ENCODE peak calls at places on chromosomes 12 and 14, in seven cellular contexts. Y is DND-41, M is transverse colon, G is A549, Q is thoracic aorta, H is IMR-90, R is kidney. J is an unnamed sample.

GRCh38 chr12:7915911-7916403 is 20.0 kb downstream of the SLC2A3 start:
- DNase-seq in Y (no peak), M (no peak), G (no peak), Q (no peak), H (no peak), R (no peak), J (no peak)

GRCh38 chr14:25231006-25231405 is 181.1 kb upstream of the STXBP6 start:
- DNase-seq in Y (no peak), M (no peak), G (no peak), Q (no peak), H (no peak), R (no peak), J (no peak)

GRCh38 chr12:52020539-52021336 is 14.0 kb downstream of the TAMALIN start:
- DNase-seq in Y (peak; percentile 79), M (peak; percentile 61), G (peak; percentile 75), Q (no peak), H (peak; percentile 47), R (peak; percentile 84), J (peak; percentile 56)

GRCh38 chr14:105388976-105389375 is 9.4 kb upstream of the TEX22 start:
- DNase-seq in Y (no peak), M (no peak), G (no peak), Q (no peak), H (no peak), R (peak; percentile 64), J (no peak)

GRCh38 chr12:10211101-10211974 is 1.3 kb upstream of the GABARAPL1 start:
- DNase-seq in Y (no peak), M (no peak), G (no peak), Q (no peak), H (no peak), R (no peak), J (no peak)

GRCh38 chr12:62910549-62911169 is 24.3 kb downstream of the PPM1H start:
- DNase-seq in Y (no peak), M (no peak), G (no peak), Q (no peak), H (no peak), R (no peak), J (no peak)

GRCh38 chr14:65211341-65211987 is 109.1 kb upstream of the MAX start:
- DNase-seq in Y (no peak), M (no peak), G (no peak), Q (no peak), H (peak; percentile 85), R (no peak), J (no peak)

GRCh38 chr14:90577661-90578282 is 180.9 kb downstream of the CALM1 start:
- DNase-seq in Y (no peak), M (no peak), G (no peak), Q (no peak), H (no peak), R (no peak), J (no peak)

GRCh38 chr12:6786416-6787094 is 2.8 kb upstream of the CD4 start:
- DNase-seq in Y (no peak), M (no peak), G (no peak), Q (no peak), H (no peak), R (no peak), J (peak; percentile 75)

GRCh38 chr12:121792607-121793500 is 634 bp downstream of the RHOF start:
- DNase-seq in Y (no peak), M (peak; percentile 61), G (no peak), Q (no peak), H (no peak), R (peak; percentile 88), J (peak; percentile 67)

GRCh38 chr14:28766505-28767238 is at the start of gene FOXG1:
- DNase-seq in Y (no peak), M (no peak), G (no peak), Q (no peak), H (no peak), R (no peak), J (no peak)

GRCh38 chr12:26283617-26284016 is 88.2 kb downstream of the SSPN start:
- DNase-seq in Y (no peak), M (no peak), G (no peak), Q (no peak), H (no peak), R (no peak), J (no peak)

GRCh38 chr12:52903855-52904508 is 894 bp downstream of the KRT8 start:
- DNase-seq in Y (no peak), M (no peak), G (peak; percentile 56), Q (no peak), H (no peak), R (peak; percentile 86), J (no peak)

GRCh38 chr12:115337693-115338543 is 653.9 kb upstream of the TBX3 start:
- DNase-seq in Y (no peak), M (peak; percentile 17), G (peak; percentile 84), Q (peak; percentile 18), H (peak; percentile 98), R (no peak), J (no peak)

GRCh38 chr14:59583755-59584154 is 7.1 kb upstream of the CCDC175 start:
- DNase-seq in Y (no peak), M (no peak), G (no peak), Q (no peak), H (peak; percentile 47), R (no peak), J (no peak)

GRCh38 chr12:94266390-94266789 is 118.0 kb downstream of the PLXNC1 start:
- DNase-seq in Y (no peak), M (no peak), G (no peak), Q (no peak), H (no peak), R (no peak), J (no peak)

GRCh38 chr12:123995023-123995422 is 22.0 kb downstream of the ZNF664 start:
- DNase-seq in Y (no peak), M (no peak), G (no peak), Q (no peak), H (peak; percentile 81), R (no peak), J (no peak)

GRCh38 chr14:74548881-74549280 is 55.3 kb downstream of the ISCA2 start:
- DNase-seq in Y (no peak), M (no peak), G (no peak), Q (peak; percentile 85), H (peak; percentile 38), R (no peak), J (no peak)

GRCh38 chr12:118124333-118124874 is 11.5 kb upstream of the PEBP1 start:
- DNase-seq in Y (no peak), M (no peak), G (no peak), Q (no peak), H (no peak), R (peak; percentile 22), J (no peak)

GRCh38 chr12:118125743-118126118 is 10.2 kb upstream of the PEBP1 start:
- DNase-seq in Y (no peak), M (no peak), G (no peak), Q (no peak), H (no peak), R (no peak), J (no peak)

GRCh38 chr12:118120579-118121363 is 15.2 kb upstream of the PEBP1 start:
- DNase-seq in Y (peak; percentile 69), M (peak; percentile 85), G (peak; percentile 94), Q (no peak), H (peak; percentile 61), R (peak; percentile 89), J (peak; percentile 52)

GRCh38 chr12:118119449-118119879 is 15.7 kb upstream of the VSIG10 start:
- DNase-seq in Y (no peak), M (no peak), G (no peak), Q (no peak), H (no peak), R (no peak), J (no peak)

GRCh38 chr12:118122264-118122663 is 13.7 kb upstream of the PEBP1 start:
- DNase-seq in Y (no peak), M (no peak), G (no peak), Q (no peak), H (no peak), R (peak; percentile 39), J (no peak)
- H3K4me1 ChIP-seq in Y (peaks cover 9% of the 10 kb centered on the region), M (peaks cover 4% of the 10 kb centered on the region), G (peaks cover 13% of the 10 kb centered on the region), Q (no peaks in the 10 kb centered on the region), H (peaks cover 2% of the 10 kb centered on the region), R (peaks cover 4% of the 10 kb centered on the region), J (peaks cover 10% of the 10 kb centered on the region)

GRCh38 chr12:75751769-75752471 is 240.5 kb upstream of the KRR1 start:
- DNase-seq in Y (no peak), M (no peak), G (peak; percentile 23), Q (no peak), H (peak; percentile 25), R (no peak), J (no peak)
- H3K4me1 ChIP-seq in Y (peaks cover 14% of the 10 kb centered on the region), M (no peaks in the 10 kb centered on the region), G (peaks cover 54% of the 10 kb centered on the region), Q (peaks cover 13% of the 10 kb centered on the region), H (peaks cover 12% of the 10 kb centered on the region), R (no peaks in the 10 kb centered on the region), J (no peaks in the 10 kb centered on the region)

GRCh38 chr12:108302471-108303311 is 36.4 kb downstream of the CMKLR1 start:
- DNase-seq in Y (no peak), M (peak; percentile 43), G (no peak), Q (peak; percentile 54), H (no peak), R (peak; percentile 90), J (no peak)
- H3K4me1 ChIP-seq in Y (no peaks in the 10 kb centered on the region), M (peaks cover 26% of the 10 kb centered on the region), G (peaks cover 13% of the 10 kb centered on the region), Q (peaks cover 66% of the 10 kb centered on the region), H (no peaks in the 10 kb centered on the region), R (peaks cover 18% of the 10 kb centered on the region), J (peaks cover 68% of the 10 kb centered on the region)

GRCh38 chr12:76332606-76333005 is 15.6 kb downstream of the BBS10 start:
- DNase-seq in Y (no peak), M (no peak), G (no peak), Q (no peak), H (no peak), R (no peak), J (no peak)

GRCh38 chr12:76329606-76330005 is 18.6 kb downstream of the BBS10 start:
- DNase-seq in Y (no peak), M (no peak), G (no peak), Q (no peak), H (no peak), R (no peak), J (no peak)

DNA sequence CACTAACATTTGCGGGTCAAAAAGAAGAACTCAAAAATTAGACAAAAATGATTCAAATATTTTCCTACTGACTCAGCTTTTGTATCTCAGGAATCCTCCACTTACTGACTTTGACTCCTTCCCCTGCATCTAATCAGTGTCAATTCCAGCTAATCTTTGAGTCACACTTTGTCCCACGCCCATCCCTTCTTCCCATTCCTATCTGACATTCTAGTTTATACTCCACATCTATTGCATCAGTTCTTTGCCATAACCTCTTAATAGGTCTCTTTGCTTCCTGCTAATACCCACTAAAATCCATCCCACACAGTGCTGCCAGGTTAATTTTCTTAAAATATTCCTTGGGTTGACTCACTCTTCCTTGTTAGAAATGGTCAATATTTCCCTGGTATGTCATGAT is 19.1 kb downstream of the BBS10 start:
- DNase-seq in Y (no peak), M (no peak), G (peak; percentile 28), Q (no peak), H (peak; percentile 86), R (no peak), J (no peak)
- H3K4me1 ChIP-seq in Y (no peaks in the 10 kb centered on the region), M (no peaks in the 10 kb centered on the region), G (peaks cover 6% of the 10 kb centered on the region), Q (no peaks in the 10 kb centered on the region), H (no peaks in the 10 kb centered on the region), R (no peaks in the 10 kb centered on the region), J (no peaks in the 10 kb centered on the region)

GRCh38 chr14:53146739-53147138 is 6.4 kb downstream of the DDHD1 start:
- DNase-seq in Y (no peak), M (no peak), G (no peak), Q (no peak), H (no peak), R (no peak), J (no peak)
- H3K4me1 ChIP-seq in Y (peaks cover 46% of the 10 kb centered on the region), M (peaks cover 9% of the 10 kb centered on the region), G (peaks cover 8% of the 10 kb centered on the region), Q (peaks cover 20% of the 10 kb centered on the region), H (peaks cover 3% of the 10 kb centered on the region), R (no peaks in the 10 kb centered on the region), J (peaks cover 47% of the 10 kb centered on the region)

GRCh38 chr14:61344437-61345143 is 23.2 kb downstream of the PRKCH start:
- DNase-seq in Y (no peak), M (no peak), G (no peak), Q (no peak), H (no peak), R (no peak), J (no peak)
- H3K4me1 ChIP-seq in Y (peaks cover 66% of the 10 kb centered on the region), M (no peaks in the 10 kb centered on the region), G (peaks cover 6% of the 10 kb centered on the region), Q (no peaks in the 10 kb centered on the region), H (no peaks in the 10 kb centered on the region), R (no peaks in the 10 kb centered on the region), J (peaks cover 99% of the 10 kb centered on the region)